ENCODE peak calls at places on chromosomes 3 and 15, in four cellular contexts. C is GM12865, G is pancreas, P is neural crest cell. T is an unnamed sample.

GRCh38 chr3:150410311-150411105 is 2.4 kb downstream of the TSC22D2 start:
- DNase-seq in C (peak; percentile 41), G (peak; percentile 54), P (peak; percentile 3), T (peak; percentile 26)

GRCh38 chr15:37031198-37031597 is 69.2 kb downstream of the MEIS2 start:
- DNase-seq in C (peak; percentile 55), G (no peak), P (no peak), T (no peak)

GRCh38 chr3:195410546-195410945 is 32.3 kb downstream of the ACAP2 start:
- DNase-seq in C (no peak), G (no peak), P (no peak), T (no peak)

GRCh38 chr15:85795669-85796305 is 1.1 kb upstream of the KLHL25 start:
- DNase-seq in C (no peak), G (no peak), P (no peak), T (no peak)

GRCh38 chr3:170098753-170099152 is 61.0 kb downstream of the GPR160 start:
- DNase-seq in C (no peak), G (no peak), P (no peak), T (no peak)

GRCh38 chr3:128433630-128434185 is 33.0 kb downstream of the DNAJB8 start:
- DNase-seq in C (no peak), G (no peak), P (no peak), T (no peak)

GRCh38 chr3:159528251-159528895 is 460.3 kb upstream of the IL12A start:
- DNase-seq in C (no peak), G (no peak), P (no peak), T (no peak)

GRCh38 chr15:88839961-88840360 is 36.7 kb downstream of the ACAN start:
- DNase-seq in C (no peak), G (no peak), P (no peak), T (no peak)

GRCh38 chr3:110743202-110743601 is 328.4 kb upstream of the NECTIN3 start:
- DNase-seq in C (no peak), G (peak; percentile 55), P (no peak), T (no peak)

GRCh38 chr3:160538906-160539305 is 26.5 kb downstream of the KPNA4 start:
- DNase-seq in C (no peak), G (no peak), P (no peak), T (no peak)
- TF ChIP-seq CTCF in C (no peak), G (no peak), P (no peak), T (no peak)

GRCh38 chr3:30084971-30085403 is 521.4 kb upstream of the TGFBR2 start:
- DNase-seq in C (no peak), G (no peak), P (no peak), T (no peak)
- TF ChIP-seq CTCF in C (no peak), G (no peak), P (no peak), T (no peak)

DNA sequence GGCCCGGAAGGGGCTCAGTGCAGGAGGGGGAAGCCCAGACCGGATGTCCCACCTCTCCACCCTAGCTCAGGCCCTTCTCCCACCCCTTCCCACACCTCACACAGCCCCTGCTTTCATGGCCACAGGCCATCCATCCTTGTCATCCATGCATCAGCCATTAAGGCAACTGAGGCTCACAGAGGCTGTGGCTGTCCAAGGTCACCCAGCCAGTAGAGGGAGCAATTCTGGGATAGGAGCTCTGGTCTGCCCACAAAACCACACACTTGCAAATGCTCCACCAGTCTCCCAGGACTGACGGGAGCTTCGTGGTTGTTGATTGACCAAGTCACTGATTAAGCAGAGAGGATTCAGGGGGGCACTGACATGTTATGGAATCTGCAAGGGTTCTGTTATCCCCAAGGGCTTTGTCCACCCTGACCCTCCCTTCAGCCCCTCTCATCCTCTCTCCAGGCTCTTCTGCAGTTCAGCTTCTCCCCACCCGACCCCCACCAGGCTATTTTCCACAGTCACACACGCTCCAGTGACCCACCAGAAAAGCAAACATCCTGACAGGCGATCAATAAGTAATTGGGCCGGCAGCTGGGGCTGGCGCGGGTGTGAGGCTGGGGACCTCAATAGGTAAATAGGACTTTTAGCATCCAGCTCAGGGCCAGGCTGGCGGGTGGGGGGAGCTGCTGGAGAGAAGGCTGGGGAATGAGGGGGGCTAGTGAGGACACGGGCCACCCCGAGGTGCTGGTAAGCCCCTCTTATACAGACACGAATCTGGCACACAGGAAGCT is 15.0 kb downstream of the LINGO1 start:
- DNase-seq in C (no peak), G (no peak), P (no peak), T (no peak)
- TF ChIP-seq CTCF in C (peak; percentile 31), G (no peak), P (peak; percentile 56), T (peak; percentile 15)

GRCh38 chr15:81165565-81165964 is 31.1 kb upstream of the IL16 start:
- DNase-seq in C (no peak), G (no peak), P (no peak), T (no peak)

GRCh38 chr15:81166949-81167816 is 29.5 kb upstream of the IL16 start:
- DNase-seq in C (no peak), G (no peak), P (no peak), T (no peak)

GRCh38 chr15:81161851-81162250 is 27.8 kb downstream of the CFAP161 start:
- DNase-seq in C (peak; percentile 37), G (no peak), P (no peak), T (no peak)

GRCh38 chr15:81161215-81161673 is 27.2 kb downstream of the CFAP161 start:
- DNase-seq in C (peak; percentile 38), G (no peak), P (no peak), T (peak; percentile 36)

DNA sequence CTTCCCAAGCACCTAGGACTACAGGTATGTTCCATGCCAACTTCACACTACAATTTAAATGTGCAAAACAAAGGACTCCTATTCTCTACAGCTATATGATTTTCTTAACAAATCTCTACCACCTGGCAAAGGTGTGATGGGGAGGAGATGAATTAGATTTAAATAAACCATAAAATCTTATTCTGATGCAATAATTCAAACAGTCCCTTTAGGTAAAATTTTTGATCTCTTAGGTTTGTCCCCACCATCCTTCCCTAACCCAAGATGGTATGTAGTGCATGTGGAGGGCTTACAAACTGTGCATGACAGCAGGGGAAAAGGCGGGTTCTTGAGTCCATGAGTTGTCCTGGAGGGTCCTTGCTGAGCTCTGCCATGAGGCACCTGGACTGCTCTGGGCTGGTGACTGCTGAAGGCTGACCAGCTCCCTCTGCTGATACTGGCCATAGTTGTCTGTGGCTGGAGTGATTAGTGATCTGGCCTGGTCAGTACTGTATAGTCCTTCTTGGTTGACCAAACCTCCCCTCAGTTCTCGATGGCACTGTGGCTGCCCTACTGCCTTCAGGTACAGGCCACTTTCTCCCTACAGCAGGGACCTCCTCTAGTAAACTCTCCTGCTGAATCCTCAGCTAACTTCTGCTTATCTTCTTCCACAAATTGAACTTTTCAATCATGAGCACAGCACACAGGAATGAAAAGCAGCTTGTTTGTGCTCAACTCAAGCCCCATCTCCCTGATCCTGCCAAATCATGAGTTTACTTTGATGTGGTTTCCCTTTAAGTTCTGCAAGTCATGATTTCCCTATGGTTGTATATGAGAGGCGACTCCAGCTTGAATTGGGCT is 30.1 kb downstream of the CFAP161 start:
- DNase-seq in C (no peak), G (no peak), P (no peak), T (peak; percentile 36)
- TF ChIP-seq CTCF in C (no peak), G (no peak), P (no peak), T (no peak)

GRCh38 chr3:12541625-12542024 is 3.7 kb downstream of the MKRN2OS start:
- DNase-seq in C (no peak), G (no peak), P (no peak), T (no peak)

GRCh38 chr3:12532182-12532581 is 13.1 kb downstream of the MKRN2OS start:
- DNase-seq in C (no peak), G (no peak), P (no peak), T (no peak)

DNA sequence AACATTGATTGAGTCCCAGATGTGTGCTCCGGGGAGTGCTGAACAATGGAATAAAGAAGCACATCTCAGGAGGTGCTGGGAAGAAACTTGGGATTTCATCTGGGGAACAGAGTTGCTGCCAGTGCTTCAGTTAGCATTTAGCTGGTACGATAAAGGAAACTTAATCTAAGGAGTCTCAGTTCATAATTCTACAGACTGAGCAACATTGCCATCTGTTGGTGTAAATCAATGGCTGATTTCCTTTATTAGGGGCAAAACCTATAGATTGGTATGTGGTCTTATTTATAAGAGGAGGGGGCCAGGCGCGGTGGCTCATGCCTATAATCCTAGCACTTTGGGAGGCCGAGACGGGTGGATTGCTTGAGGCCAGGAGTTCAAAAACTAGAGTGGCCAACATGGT is 8.9 kb downstream of the MKRN2OS start:
- DNase-seq in C (no peak), G (no peak), P (no peak), T (no peak)
- TF ChIP-seq CTCF in C (no peak), G (no peak), P (no peak), T (no peak)